ENCODE peak calls at places on chromosomes 3 and 15, in nine cellular contexts. G is sigmoid colon; Q is posterior cingulate gyrus; L is stimulated activated CD4-positive, alpha-beta T cell treated with anti-CD3 and anti-CD28 coated beads, TNF-alpha, amount 100 ng/mL, for 4 hours; N is GM10248; R is tibial artery; H is brain microvascular endothelial cell; S is NCI-H2081; U is stomach. D is an unnamed sample.

GRCh38 chr3:99925584-99925983 is 107.9 kb downstream of the CMSS1 start:
- DNase-seq in G (peak; percentile 79), Q (no peak), L (no peak), N (no peak), R (peak; percentile 76), H (peak; percentile 53), S (no peak), U (peak; percentile 30), D (no peak)

GRCh38 chr15:97235285-97235985 is 725.1 kb upstream of the ARRDC4 start:
- DNase-seq in G (no peak), Q (no peak), L (no peak), N (no peak), R (no peak), H (peak; percentile 51), S (peak; percentile 75), U (peak; percentile 64), D (peak; percentile 31)

GRCh38 chr3:181252626-181253025 is 263.1 kb upstream of the DNAJC19 start:
- DNase-seq in G (no peak), Q (no peak), L (no peak), N (no peak), R (no peak), H (no peak), S (peak; percentile 98), U (no peak), D (no peak)

GRCh38 chr15:65408370-65409283 is 14.1 kb downstream of the IGDCC4 start:
- DNase-seq in G (no peak), Q (no peak), L (no peak), N (no peak), R (no peak), H (no peak), S (no peak), U (no peak), D (no peak)

GRCh38 chr3:179671709-179672337 is 19.0 kb downstream of the USP13 start:
- DNase-seq in G (no peak), Q (no peak), L (no peak), N (no peak), R (no peak), H (peak; percentile 97), S (peak; percentile 30), U (no peak), D (no peak)

GRCh38 chr15:100999369-100999768 is 80.2 kb downstream of the LRRK1 start:
- DNase-seq in G (no peak), Q (no peak), L (no peak), N (no peak), R (no peak), H (no peak), S (no peak), U (no peak), D (no peak)

GRCh38 chr3:56339244-56339643 is 129.0 kb downstream of the ERC2 start:
- DNase-seq in G (no peak), Q (no peak), L (no peak), N (no peak), R (no peak), H (no peak), S (no peak), U (no peak), D (no peak)

GRCh38 chr15:79682285-79682684 is 214.5 kb downstream of the MTHFS start:
- DNase-seq in G (no peak), Q (peak; percentile 30), L (no peak), N (no peak), R (no peak), H (peak; percentile 89), S (no peak), U (no peak), D (no peak)

GRCh38 chr3:189630667-189631372 is 369 bp upstream of the TP63 start:
- DNase-seq in G (no peak), Q (no peak), L (no peak), N (peak; percentile 29), R (no peak), H (peak; percentile 14), S (no peak), U (no peak), D (peak; percentile 28)

GRCh38 chr3:123072152-123072551 is 5.3 kb downstream of the PDIA5 start:
- DNase-seq in G (no peak), Q (no peak), L (no peak), N (no peak), R (peak; percentile 82), H (no peak), S (no peak), U (peak; percentile 54), D (no peak)

GRCh38 chr3:58214484-58215316 is 3.9 kb upstream of the DNASE1L3 start:
- DNase-seq in G (no peak), Q (no peak), L (no peak), N (peak; percentile 67), R (no peak), H (peak; percentile 22), S (no peak), U (no peak), D (peak; percentile 60)

GRCh38 chr3:169847896-169848295 is 21.8 kb downstream of the LRRC31 start:
- DNase-seq in G (no peak), Q (no peak), L (no peak), N (no peak), R (no peak), H (no peak), S (peak; percentile 75), U (no peak), D (no peak)

GRCh38 chr3:122169911-122170310 is 13.6 kb upstream of the CASR start:
- DNase-seq in G (no peak), Q (no peak), L (no peak), N (no peak), R (no peak), H (no peak), S (no peak), U (no peak), D (no peak)

GRCh38 chr3:13845806-13846205 is 34.1 kb downstream of the WNT7A start:
- DNase-seq in G (no peak), Q (no peak), L (no peak), N (no peak), R (no peak), H (no peak), S (no peak), U (no peak), D (no peak)

GRCh38 chr3:104846270-104846669 is 520.4 kb upstream of the ALCAM start:
- DNase-seq in G (no peak), Q (no peak), L (no peak), N (no peak), R (no peak), H (peak; percentile 40), S (no peak), U (no peak), D (no peak)

GRCh38 chr15:85839637-85840036 is 44.9 kb upstream of the KLHL25 start:
- DNase-seq in G (no peak), Q (no peak), L (no peak), N (no peak), R (no peak), H (no peak), S (no peak), U (no peak), D (no peak)

GRCh38 chr15:57343526-57343925 is 32.8 kb upstream of the CGNL1 start:
- DNase-seq in G (no peak), Q (no peak), L (no peak), N (no peak), R (no peak), H (no peak), S (no peak), U (no peak), D (no peak)

GRCh38 chr15:62165793-62166380 is 802 bp upstream of the C2CD4B start:
- DNase-seq in G (no peak), Q (no peak), L (no peak), N (no peak), R (no peak), H (peak; percentile 16), S (no peak), U (no peak), D (no peak)

GRCh38 chr3:142000341-142000870 is 124.0 kb downstream of the ATP1B3 start:
- DNase-seq in G (no peak), Q (no peak), L (no peak), N (no peak), R (no peak), H (no peak), S (no peak), U (no peak), D (no peak)

GRCh38 chr3:156579427-156579851 is 24.5 kb upstream of the SSR3 start:
- DNase-seq in G (no peak), Q (no peak), L (no peak), N (no peak), R (no peak), H (no peak), S (no peak), U (no peak), D (no peak)

GRCh38 chr3:43950775-43951174 is 260.0 kb downstream of the ABHD5 start:
- DNase-seq in G (no peak), Q (no peak), L (no peak), N (no peak), R (no peak), H (no peak), S (no peak), U (no peak), D (no peak)

GRCh38 chr3:50341537-50341936 is 901 bp upstream of the RASSF1 start:
- DNase-seq in G (no peak), Q (no peak), L (no peak), N (no peak), R (no peak), H (no peak), S (no peak), U (no peak), D (no peak)

GRCh38 chr15:70516408-70517193 is 246.8 kb downstream of the UACA start:
- DNase-seq in G (no peak), Q (no peak), L (no peak), N (no peak), R (no peak), H (no peak), S (no peak), U (no peak), D (no peak)

GRCh38 chr3:189685854-189686253 is 54.7 kb downstream of the TP63 start:
- DNase-seq in G (no peak), Q (no peak), L (no peak), N (no peak), R (no peak), H (peak; percentile 68), S (no peak), U (no peak), D (no peak)

GRCh38 chr15:42110367-42110766 is 16.0 kb upstream of the PLA2G4D start:
- DNase-seq in G (no peak), Q (no peak), L (no peak), N (no peak), R (no peak), H (no peak), S (no peak), U (no peak), D (no peak)

GRCh38 chr3:196670335-196670734 is 30.8 kb downstream of the NRROS start:
- DNase-seq in G (no peak), Q (no peak), L (no peak), N (no peak), R (no peak), H (no peak), S (no peak), U (no peak), D (no peak)

GRCh38 chr3:139180489-139180888 is 135.8 kb upstream of the PRR23C start:
- DNase-seq in G (no peak), Q (no peak), L (no peak), N (no peak), R (no peak), H (no peak), S (no peak), U (no peak), D (no peak)

GRCh38 chr3:126419886-126420786 is 25.4 kb downstream of the CFAP100 start:
- DNase-seq in G (peak; percentile 51), Q (no peak), L (no peak), N (no peak), R (no peak), H (no peak), S (no peak), U (peak; percentile 17), D (no peak)

GRCh38 chr3:58706395-58706794 is 39.8 kb upstream of the FAM3D start:
- DNase-seq in G (no peak), Q (no peak), L (no peak), N (no peak), R (no peak), H (no peak), S (no peak), U (no peak), D (no peak)

GRCh38 chr3:133488785-133489367 is 84.6 kb upstream of the CDV3 start:
- DNase-seq in G (no peak), Q (no peak), L (no peak), N (no peak), R (no peak), H (peak; percentile 72), S (no peak), U (no peak), D (no peak)

D was measured in GM20000.